ENCODE peak calls at places on chromosomes 12 and 14, in nine cellular contexts. A is iPS DF 6.9, O is A172, H is left colon, J is H4, Q is EL, T is smooth muscle cell of the brain vasculature, U is AG09319, X is mesenteric fat pad. Y is an unnamed sample.
A peak's percentile ranks its signal among the peaks of the same experiment; 100 is the strongest.

GRCh38 chr12:100359822-100360221 is 2.9 kb downstream of the SLC17A8 start:
- DNase-seq in A (no peak), Q (peak; percentile 52), U (no peak), H (no peak), O (peak; percentile 51), J (no peak), X (no peak), T (no peak), Y (peak; percentile 23)

GRCh38 chr12:69440016-69440415 is 30.2 kb upstream of the FRS2 start:
- DNase-seq in X (no peak), U (no peak), O (no peak), A (no peak), T (no peak), Q (no peak), H (no peak), J (no peak), Y (peak; percentile 9)

GRCh38 chr14:69855180-69855817 is 23.9 kb upstream of the SMOC1 start:
- DNase-seq in Q (no peak), X (no peak), U (no peak), O (no peak), T (no peak), A (no peak), H (no peak), J (no peak), Y (no peak)

GRCh38 chr12:106128526-106129430 is 10.0 kb downstream of the NUAK1 start:
- DNase-seq in O (no peak), U (no peak), X (no peak), H (no peak), T (no peak), Q (no peak), J (no peak), A (no peak), Y (no peak)

GRCh38 chr12:53097564-53098353 is at the start of gene IGFBP6:
- DNase-seq in J (peak; percentile 66), U (no peak), X (peak; percentile 91), O (peak; percentile 34), H (peak; percentile 75), A (no peak), T (no peak), Q (peak; percentile 70), Y (peak; percentile 39)

GRCh38 chr12:95541436-95541835 is 9.8 kb downstream of the USP44 start:
- DNase-seq in U (no peak), Q (no peak), H (no peak), T (no peak), A (no peak), X (no peak), O (no peak), J (no peak), Y (no peak)

GRCh38 chr12:68200854-68201253 is 24.8 kb downstream of the IL26 start:
- DNase-seq in A (no peak), H (no peak), J (peak; percentile 67), X (no peak), U (no peak), O (peak; percentile 49), Q (peak; percentile 63), T (no peak), Y (no peak)

GRCh38 chr12:91892081-91892855 is 253.4 kb downstream of the BTG1 start:
- DNase-seq in Q (no peak), X (no peak), U (no peak), J (no peak), O (no peak), H (no peak), T (no peak), A (no peak), Y (no peak)

GRCh38 chr14:77200406-77200985 is 18.9 kb downstream of the TMEM63C start:
- DNase-seq in T (no peak), O (no peak), H (no peak), X (no peak), U (no peak), Q (no peak), J (no peak), A (no peak), Y (no peak)

GRCh38 chr14:29822430-29822709 is 105.3 kb downstream of the PRKD1 start:
- DNase-seq in J (no peak), X (no peak), O (no peak), H (no peak), Q (no peak), U (no peak), T (no peak), A (no peak), Y (no peak)

GRCh38 chr12:124831590-124831989 is 32.1 kb downstream of the SCARB1 start:
- DNase-seq in H (no peak), U (no peak), X (no peak), J (no peak), Q (no peak), A (no peak), T (no peak), O (no peak), Y (no peak)

GRCh38 chr12:108884116-108885012 is 4.5 kb downstream of the DAO start:
- DNase-seq in U (no peak), J (peak; percentile 49), T (no peak), A (peak; percentile 54), X (no peak), H (peak; percentile 82), Q (peak; percentile 30), O (peak; percentile 28), Y (peak; percentile 17)

GRCh38 chr14:24416932-24417619 is 12.4 kb downstream of the CBLN3 start:
- DNase-seq in O (no peak), X (peak; percentile 85), T (no peak), U (no peak), Q (no peak), H (no peak), A (no peak), J (no peak), Y (no peak)

GRCh38 chr12:41962171-41962572 is 182.5 kb downstream of the GXYLT1 start:
- DNase-seq in A (no peak), J (no peak), T (no peak), H (no peak), U (no peak), Q (no peak), O (no peak), X (no peak), Y (no peak)

GRCh38 chr12:6478406-6478805 is 7.9 kb upstream of the VAMP1 start:
- DNase-seq in A (no peak), O (no peak), J (no peak), Q (peak; percentile 68), T (no peak), U (no peak), H (no peak), X (peak; percentile 81), Y (no peak)

GRCh38 chr12:11321980-11322379 is 11.7 kb upstream of the PRB4 start:
- DNase-seq in U (no peak), J (no peak), X (no peak), Q (peak; percentile 14), T (no peak), H (no peak), A (no peak), O (no peak), Y (no peak)

GRCh38 chr14:60254176-60254575 is 5.2 kb downstream of the PPM1A start:
- DNase-seq in Q (no peak), U (no peak), O (no peak), X (no peak), H (peak; percentile 22), A (no peak), T (no peak), J (no peak), Y (no peak)

GRCh38 chr14:75389679-75390078 is 38.1 kb upstream of the JDP2 start:
- DNase-seq in H (no peak), T (no peak), X (no peak), A (no peak), J (no peak), U (no peak), Q (peak; percentile 48), O (no peak), Y (no peak)

GRCh38 chr12:6135071-6135470 is 10.6 kb upstream of the VWF start:
- DNase-seq in O (peak; percentile 12), J (no peak), H (no peak), T (no peak), Q (no peak), X (no peak), U (no peak), A (no peak), Y (no peak)

GRCh38 chr12:102169922-102170698 is 27.5 kb downstream of the PMCH start:
- DNase-seq in J (peak; percentile 20), O (peak; percentile 33), Q (peak; percentile 18), H (no peak), A (no peak), X (no peak), U (no peak), T (peak; percentile 9), Y (no peak)

GRCh38 chr12:57521475-57522018 is 1.1 kb upstream of the MBD6 start:
- DNase-seq in U (no peak), O (no peak), X (no peak), H (peak; percentile 56), A (no peak), Q (peak; percentile 47), T (no peak), J (no peak), Y (no peak)

GRCh38 chr12:13980548-13981295 is 680 bp downstream of the GRIN2B start:
- DNase-seq in Q (no peak), H (peak; percentile 7), X (no peak), U (no peak), T (no peak), A (no peak), J (no peak), O (no peak), Y (peak; percentile 0)

GRCh38 chr14:24411468-24412454 is 13.0 kb downstream of the NYNRIN start:
- DNase-seq in U (no peak), H (peak; percentile 46), Q (peak; percentile 57), A (no peak), J (peak; percentile 40), X (no peak), T (no peak), O (no peak), Y (no peak)

GRCh38 chr12:121535150-121536057 is 45.4 kb downstream of the KDM2B start:
- DNase-seq in O (no peak), U (no peak), X (no peak), H (peak; percentile 32), J (no peak), Q (no peak), T (no peak), A (no peak), Y (no peak)

GRCh38 chr12:117142094-117142493 is 42.9 kb upstream of the TESC start:
- DNase-seq in Q (no peak), A (no peak), T (no peak), X (no peak), J (no peak), U (no peak), H (no peak), O (no peak), Y (no peak)

GRCh38 chr12:12079291-12079690 is 8.6 kb downstream of the BCL2L14 start:
- DNase-seq in Q (peak; percentile 67), U (no peak), J (no peak), A (no peak), X (no peak), H (no peak), O (no peak), T (no peak), Y (peak; percentile 14)

GRCh38 chr14:52267501-52268190 is at the start of gene PTGDR:
- DNase-seq in H (peak; percentile 84), U (no peak), J (no peak), T (no peak), Q (peak; percentile 21), O (no peak), X (no peak), A (no peak), Y (no peak)

GRCh38 chr12:27844427-27845090 is 64.5 kb upstream of the MANSC4 start:
- DNase-seq in A (no peak), Q (no peak), X (no peak), H (no peak), O (no peak), U (no peak), J (peak; percentile 51), T (no peak), Y (peak; percentile 44)

GRCh38 chr14:85607571-85608219 is 77.8 kb downstream of the FLRT2 start:
- DNase-seq in X (no peak), U (peak; percentile 77), J (peak; percentile 34), O (peak; percentile 8), Q (peak; percentile 95), T (no peak), H (no peak), A (no peak), Y (peak; percentile 83)

GRCh38 chr14:96581902-96582640 is 79.9 kb downstream of the PAPOLA start:
- DNase-seq in X (no peak), J (no peak), U (no peak), Q (no peak), T (no peak), O (no peak), H (no peak), A (no peak), Y (no peak)

GRCh38 chr14:77965919-77966435 is 166.1 kb downstream of the ADCK1 start:
- DNase-seq in H (peak; percentile 15), Q (peak; percentile 32), A (no peak), T (no peak), J (peak; percentile 36), U (no peak), X (no peak), O (peak; percentile 3), Y (peak; percentile 26)

Y was measured in foreskin keratinocyte.